ENCODE peak calls at places on chromosome 11, in five cellular contexts. G is A673, D is K562, I is GM23338, X is neural progenitor cell. J is an unnamed sample.

GRCh38 chr11:118194835-118195627 is 18.6 kb upstream of the SCN2B start:
- DNase-seq in G (no peak), D (no peak), I (no peak), X (no peak), J (peak; percentile 96)

GRCh38 chr11:120205596-120206161 is 5.2 kb upstream of the OAF start:
- DNase-seq in G (no peak), D (no peak), I (no peak), X (no peak), J (peak; percentile 64)

GRCh38 chr11:105670811-105671210 is 60.9 kb downstream of the GRIA4 start:
- DNase-seq in G (no peak), D (no peak), I (no peak), X (no peak), J (peak; percentile 31)

GRCh38 chr11:118619444-118620205 is 12.2 kb downstream of the PHLDB1 start:
- DNase-seq in G (peak; percentile 90), D (no peak), I (no peak), X (no peak), J (peak; percentile 92)

GRCh38 chr11:70833554-70833953 is 418.8 kb downstream of the SHANK2 start:
- DNase-seq in G (no peak), D (no peak), I (no peak), X (no peak), J (no peak)

GRCh38 chr11:120147094-120147949 is 9.4 kb upstream of the TRIM29 start:
- DNase-seq in G (no peak), D (no peak), I (no peak), X (no peak), J (no peak)

GRCh38 chr11:45374632-45375031 is 88.5 kb upstream of the SYT13 start:
- DNase-seq in G (no peak), D (no peak), I (no peak), X (no peak), J (no peak)

GRCh38 chr11:131841028-131841427 is 470.6 kb downstream of the NTM start:
- DNase-seq in G (no peak), D (no peak), I (no peak), X (no peak), J (no peak)

GRCh38 chr11:61024938-61025818 is 53.7 kb downstream of the CD6 start:
- DNase-seq in G (no peak), D (no peak), I (no peak), X (no peak), J (no peak)

GRCh38 chr11:96664108-96664507 is 274.3 kb downstream of the JRKL start:
- DNase-seq in G (peak; percentile 46), D (no peak), I (no peak), X (no peak), J (no peak)

GRCh38 chr11:17351510-17352176 is at the start of gene NCR3LG1:
- DNase-seq in G (peak; percentile 63), D (peak; percentile 77), I (peak; percentile 77), X (peak; percentile 71), J (no peak)

GRCh38 chr11:132088551-132088950 is 718.1 kb downstream of the NTM start:
- DNase-seq in G (no peak), D (no peak), I (no peak), X (no peak), J (no peak)

DNA sequence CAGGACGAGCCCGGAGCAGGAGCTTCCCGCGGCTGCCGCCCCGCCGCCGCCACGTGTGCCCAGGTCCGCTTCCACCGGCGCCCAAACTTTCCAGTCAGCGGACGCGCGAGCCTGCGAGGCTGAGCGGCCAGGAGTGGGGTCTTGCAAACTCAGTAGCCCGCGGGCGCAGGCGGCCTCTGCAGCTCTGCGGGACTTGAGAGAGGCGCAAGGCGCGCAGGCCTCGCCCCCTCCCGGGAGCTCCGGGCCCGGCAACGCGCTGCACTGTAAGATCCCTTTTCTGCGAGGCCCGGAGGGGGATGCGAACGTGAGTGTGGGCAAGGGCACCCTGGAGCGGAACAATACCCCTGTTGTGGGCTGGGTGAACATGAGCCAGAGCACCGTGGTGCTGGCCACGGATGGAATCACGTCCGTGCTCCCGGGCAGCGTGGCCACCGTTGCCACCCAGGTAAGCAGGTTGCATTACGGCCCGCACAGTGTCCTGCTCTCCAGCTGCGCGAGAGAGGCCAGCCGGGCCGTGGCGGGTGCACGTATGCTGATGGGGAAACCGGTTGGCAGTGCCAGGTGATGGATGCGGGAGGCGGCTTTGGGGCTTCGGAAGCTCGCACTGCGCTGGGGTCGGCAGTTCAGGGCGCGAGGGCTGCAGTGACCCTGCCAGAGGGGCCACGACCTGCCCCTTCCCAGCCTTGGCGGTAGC is 2.0 kb downstream of the SLC6A5 start:
- DNase-seq in G (no peak), D (no peak), I (peak; percentile 66), X (peak; percentile 71), J (no peak)
- TF ChIP-seq EZH2 in G (peak; percentile 85), D (no peak), I (peak; percentile 52), X (peak; percentile 99), J (no peak)

DNA sequence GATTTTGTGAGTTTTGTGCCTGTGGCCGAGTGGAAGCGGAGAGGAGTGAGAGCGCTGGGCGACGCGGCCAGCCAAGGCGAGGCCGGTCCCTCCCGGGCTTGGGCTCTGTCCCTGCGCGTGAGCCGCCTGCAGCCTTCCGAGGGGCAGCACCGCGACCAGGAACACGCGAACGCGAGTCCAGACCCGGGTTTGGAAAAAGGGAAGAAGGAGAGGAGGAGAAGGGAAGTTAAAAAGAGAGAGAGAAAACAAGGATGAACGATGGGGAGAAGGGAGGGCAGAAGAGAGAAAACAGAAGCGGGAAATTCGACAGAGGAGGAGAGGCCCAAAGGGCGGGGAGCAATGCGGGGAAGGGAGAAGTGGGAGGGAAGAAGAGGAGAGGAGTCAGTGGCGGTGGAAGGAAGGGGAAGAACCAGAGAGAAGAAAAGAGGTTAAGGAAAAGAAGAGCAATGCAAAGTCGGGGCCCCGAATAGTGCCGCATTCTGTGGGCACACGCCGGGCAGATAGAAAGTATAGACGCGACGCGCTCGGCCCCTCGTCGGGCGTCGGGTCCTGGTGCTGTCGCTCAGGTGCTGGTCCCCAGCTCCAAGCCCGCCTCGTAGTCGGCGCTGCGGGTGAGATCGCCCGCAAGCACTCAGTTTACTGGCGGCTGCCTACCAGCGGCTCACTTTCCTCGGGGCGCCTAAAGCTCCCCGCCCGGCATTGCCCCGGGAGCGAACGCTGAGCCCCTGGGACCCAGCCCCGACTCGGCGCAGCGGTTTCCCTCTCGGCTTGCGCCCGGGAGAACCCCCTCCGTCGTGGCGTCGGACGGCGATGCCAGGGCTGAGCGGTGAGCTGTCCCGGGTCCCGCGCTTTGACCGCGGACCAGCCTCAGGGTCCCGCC is 2.8 kb upstream of the BARX2 start:
- DNase-seq in G (no peak), D (no peak), I (peak; percentile 66), X (peak; percentile 60), J (no peak)
- TF ChIP-seq EZH2 in G (no peak), D (no peak), I (peak; percentile 100), X (peak; percentile 99), J (no peak)

GRCh38 chr11:6655020-6655789 is 404 bp downstream of the DCHS1 start:
- DNase-seq in G (peak; percentile 8), D (no peak), I (peak; percentile 41), X (peak; percentile 67), J (no peak)
- TF ChIP-seq EZH2 in G (no peak), D (no peak), I (no peak), X (no peak), J (no peak)

GRCh38 chr11:44304091-44305084 is 5.6 kb downstream of the ALX4 start:
- DNase-seq in G (peak; percentile 81), D (no peak), I (peak; percentile 73), X (peak; percentile 86), J (no peak)
- TF ChIP-seq EZH2 in G (no peak), D (no peak), I (peak; percentile 80), X (peak; percentile 86), J (no peak)